ENCODE peak calls at places on chromosomes 11 and 22, in six cellular contexts. One of them, this sample, is unnamed.

GRCh38 chr11:76208829-76209670 is 2.7 kb upstream of the WNT11 start:
- DNase-seq in CD8-positive, alpha-beta T cell: peak
- DNase-seq in hepatocyte: peak
- DNase-seq in neural progenitor cell: peak
- DNase-seq in cardiac fibroblast: peak
- DNase-seq in body of pancreas: peak
- DNase-seq in this sample: peak

GRCh38 chr11:86710936-86711335 is 38.5 kb upstream of the ME3 start:
- DNase-seq in CD8-positive, alpha-beta T cell: no peak
- DNase-seq in hepatocyte: no peak
- DNase-seq in neural progenitor cell: no peak
- DNase-seq in cardiac fibroblast: no peak
- DNase-seq in body of pancreas: no peak
- DNase-seq in this sample: no peak

GRCh38 chr22:24380220-24381218 is 46.9 kb upstream of the ADORA2A start:
- DNase-seq in CD8-positive, alpha-beta T cell: no peak
- DNase-seq in hepatocyte: no peak
- DNase-seq in neural progenitor cell: no peak
- DNase-seq in cardiac fibroblast: no peak
- DNase-seq in body of pancreas: no peak
- DNase-seq in this sample: no peak

GRCh38 chr11:68870470-68870869 is 28.8 kb upstream of the CPT1A start:
- DNase-seq in CD8-positive, alpha-beta T cell: no peak
- DNase-seq in hepatocyte: no peak
- DNase-seq in neural progenitor cell: no peak
- DNase-seq in cardiac fibroblast: peak
- DNase-seq in body of pancreas: no peak
- DNase-seq in this sample: peak

GRCh38 chr11:119434531-119435330 is 11.8 kb upstream of the THY1 start:
- DNase-seq in CD8-positive, alpha-beta T cell: no peak
- DNase-seq in hepatocyte: no peak
- DNase-seq in neural progenitor cell: no peak
- DNase-seq in cardiac fibroblast: no peak
- DNase-seq in body of pancreas: no peak
- DNase-seq in this sample: no peak

GRCh38 chr11:119337581-119338317 is 2.9 kb downstream of the C1QTNF5 start:
- DNase-seq in CD8-positive, alpha-beta T cell: no peak
- DNase-seq in hepatocyte: peak
- DNase-seq in neural progenitor cell: peak
- DNase-seq in cardiac fibroblast: peak
- DNase-seq in body of pancreas: no peak
- DNase-seq in this sample: peak

GRCh38 chr22:38135133-38135706 is 24.7 kb upstream of the BAIAP2L2 start:
- DNase-seq in CD8-positive, alpha-beta T cell: no peak
- DNase-seq in hepatocyte: no peak
- DNase-seq in neural progenitor cell: no peak
- DNase-seq in cardiac fibroblast: peak
- DNase-seq in body of pancreas: no peak
- DNase-seq in this sample: peak

GRCh38 chr11:112745958-112746357 is 215.3 kb upstream of the NCAM1 start:
- DNase-seq in CD8-positive, alpha-beta T cell: no peak
- DNase-seq in hepatocyte: no peak
- DNase-seq in neural progenitor cell: no peak
- DNase-seq in cardiac fibroblast: no peak
- DNase-seq in body of pancreas: no peak
- DNase-seq in this sample: no peak

GRCh38 chr22:30282616-30283046 is 6.7 kb downstream of the CASTOR1 start:
- DNase-seq in CD8-positive, alpha-beta T cell: no peak
- DNase-seq in hepatocyte: no peak
- DNase-seq in neural progenitor cell: no peak
- DNase-seq in cardiac fibroblast: no peak
- DNase-seq in body of pancreas: no peak
- DNase-seq in this sample: no peak

GRCh38 chr11:115707180-115707905 is 203.1 kb upstream of the CADM1 start:
- DNase-seq in CD8-positive, alpha-beta T cell: no peak
- DNase-seq in hepatocyte: no peak
- DNase-seq in neural progenitor cell: no peak
- DNase-seq in cardiac fibroblast: no peak
- DNase-seq in body of pancreas: no peak
- DNase-seq in this sample: no peak

GRCh38 chr22:50696799-50697561 is 24.4 kb downstream of the SHANK3 start:
- DNase-seq in CD8-positive, alpha-beta T cell: no peak
- DNase-seq in hepatocyte: peak
- DNase-seq in neural progenitor cell: peak
- DNase-seq in cardiac fibroblast: peak
- DNase-seq in body of pancreas: no peak
- DNase-seq in this sample: peak

GRCh38 chr11:114149689-114150407 is 90.3 kb downstream of the ZBTB16 start:
- DNase-seq in CD8-positive, alpha-beta T cell: no peak
- DNase-seq in hepatocyte: no peak
- DNase-seq in neural progenitor cell: no peak
- DNase-seq in cardiac fibroblast: peak
- DNase-seq in body of pancreas: no peak
- DNase-seq in this sample: peak

GRCh38 chr22:27327497-27327896 is 474.1 kb downstream of the MN1 start:
- DNase-seq in CD8-positive, alpha-beta T cell: no peak
- DNase-seq in hepatocyte: no peak
- DNase-seq in neural progenitor cell: no peak
- DNase-seq in cardiac fibroblast: no peak
- DNase-seq in body of pancreas: no peak
- DNase-seq in this sample: no peak

GRCh38 chr11:120304526-120304925 is 20.6 kb upstream of the TLCD5 start:
- DNase-seq in CD8-positive, alpha-beta T cell: no peak
- DNase-seq in hepatocyte: peak
- DNase-seq in neural progenitor cell: no peak
- DNase-seq in cardiac fibroblast: peak
- DNase-seq in body of pancreas: no peak
- DNase-seq in this sample: peak

GRCh38 chr11:64631675-64632074 is 40.7 kb downstream of the SLC22A12 start:
- DNase-seq in CD8-positive, alpha-beta T cell: no peak
- DNase-seq in hepatocyte: no peak
- DNase-seq in neural progenitor cell: no peak
- DNase-seq in cardiac fibroblast: no peak
- DNase-seq in body of pancreas: no peak
- DNase-seq in this sample: no peak

GRCh38 chr22:30026751-30027150 is 53.5 kb upstream of the HORMAD2 start:
- DNase-seq in CD8-positive, alpha-beta T cell: no peak
- DNase-seq in hepatocyte: no peak
- DNase-seq in neural progenitor cell: no peak
- DNase-seq in cardiac fibroblast: no peak
- DNase-seq in body of pancreas: no peak
- DNase-seq in this sample: no peak

GRCh38 chr11:29173660-29174062 is 843.2 kb downstream of the KCNA4 start:
- DNase-seq in CD8-positive, alpha-beta T cell: no peak
- DNase-seq in hepatocyte: no peak
- DNase-seq in neural progenitor cell: no peak
- DNase-seq in cardiac fibroblast: peak
- DNase-seq in body of pancreas: no peak
- DNase-seq in this sample: peak

GRCh38 chr22:29679316-29679715 is 40.5 kb upstream of the CABP7 start:
- DNase-seq in CD8-positive, alpha-beta T cell: no peak
- DNase-seq in hepatocyte: no peak
- DNase-seq in neural progenitor cell: no peak
- DNase-seq in cardiac fibroblast: no peak
- DNase-seq in body of pancreas: no peak
- DNase-seq in this sample: peak

GRCh38 chr22:46060292-46061123 is 83.5 kb upstream of the WNT7B start:
- DNase-seq in CD8-positive, alpha-beta T cell: no peak
- DNase-seq in hepatocyte: no peak
- DNase-seq in neural progenitor cell: no peak
- DNase-seq in cardiac fibroblast: no peak
- DNase-seq in body of pancreas: no peak
- DNase-seq in this sample: no peak

GRCh38 chr22:17130199-17130598 is 9.0 kb upstream of the TMEM121B start:
- DNase-seq in CD8-positive, alpha-beta T cell: no peak
- DNase-seq in hepatocyte: no peak
- DNase-seq in neural progenitor cell: no peak
- DNase-seq in cardiac fibroblast: no peak
- DNase-seq in body of pancreas: no peak
- DNase-seq in this sample: no peak

GRCh38 chr11:103964390-103964789 is 72.0 kb upstream of the DDI1 start:
- DNase-seq in CD8-positive, alpha-beta T cell: no peak
- DNase-seq in hepatocyte: no peak
- DNase-seq in neural progenitor cell: no peak
- DNase-seq in cardiac fibroblast: no peak
- DNase-seq in body of pancreas: no peak
- DNase-seq in this sample: no peak

GRCh38 chr11:109508185-109508584 is 86.2 kb downstream of the C11orf87 start:
- DNase-seq in CD8-positive, alpha-beta T cell: no peak
- DNase-seq in hepatocyte: no peak
- DNase-seq in neural progenitor cell: no peak
- DNase-seq in cardiac fibroblast: no peak
- DNase-seq in body of pancreas: no peak
- DNase-seq in this sample: no peak

GRCh38 chr11:110075087-110075821 is 17.9 kb upstream of the ZC3H12C start:
- DNase-seq in CD8-positive, alpha-beta T cell: no peak
- DNase-seq in hepatocyte: no peak
- DNase-seq in neural progenitor cell: no peak
- DNase-seq in cardiac fibroblast: no peak
- DNase-seq in body of pancreas: peak
- DNase-seq in this sample: no peak

GRCh38 chr11:131370090-131370751 is at the start of gene NTM:
- DNase-seq in CD8-positive, alpha-beta T cell: no peak
- DNase-seq in hepatocyte: peak
- DNase-seq in neural progenitor cell: peak
- DNase-seq in cardiac fibroblast: peak
- DNase-seq in body of pancreas: peak
- DNase-seq in this sample: peak

GRCh38 chr22:43911351-43911750 is 12.3 kb upstream of the PNPLA3 start:
- DNase-seq in CD8-positive, alpha-beta T cell: no peak
- DNase-seq in hepatocyte: no peak
- DNase-seq in neural progenitor cell: no peak
- DNase-seq in cardiac fibroblast: no peak
- DNase-seq in body of pancreas: no peak
- DNase-seq in this sample: no peak

GRCh38 chr22:43905681-43906080 is 13.9 kb upstream of the PNPLA5 start:
- DNase-seq in CD8-positive, alpha-beta T cell: no peak
- DNase-seq in hepatocyte: no peak
- DNase-seq in neural progenitor cell: no peak
- DNase-seq in cardiac fibroblast: no peak
- DNase-seq in body of pancreas: no peak
- DNase-seq in this sample: no peak

GRCh38 chr22:43909708-43910107 is 13.9 kb upstream of the PNPLA3 start:
- DNase-seq in CD8-positive, alpha-beta T cell: no peak
- DNase-seq in hepatocyte: no peak
- DNase-seq in neural progenitor cell: no peak
- DNase-seq in cardiac fibroblast: no peak
- DNase-seq in body of pancreas: no peak
- DNase-seq in this sample: no peak

GRCh38 chr22:43910178-43910695 is 13.4 kb upstream of the PNPLA3 start:
- DNase-seq in CD8-positive, alpha-beta T cell: no peak
- DNase-seq in hepatocyte: no peak
- DNase-seq in neural progenitor cell: no peak
- DNase-seq in cardiac fibroblast: no peak
- DNase-seq in body of pancreas: no peak
- DNase-seq in this sample: no peak
- TF ChIP-seq CTCF in CD8-positive, alpha-beta T cell: no peak
- TF ChIP-seq CTCF in hepatocyte: no peak
- TF ChIP-seq CTCF in neural progenitor cell: no peak
- TF ChIP-seq CTCF in cardiac fibroblast: no peak
- TF ChIP-seq CTCF in body of pancreas: no peak
- TF ChIP-seq CTCF in this sample: no peak

DNA sequence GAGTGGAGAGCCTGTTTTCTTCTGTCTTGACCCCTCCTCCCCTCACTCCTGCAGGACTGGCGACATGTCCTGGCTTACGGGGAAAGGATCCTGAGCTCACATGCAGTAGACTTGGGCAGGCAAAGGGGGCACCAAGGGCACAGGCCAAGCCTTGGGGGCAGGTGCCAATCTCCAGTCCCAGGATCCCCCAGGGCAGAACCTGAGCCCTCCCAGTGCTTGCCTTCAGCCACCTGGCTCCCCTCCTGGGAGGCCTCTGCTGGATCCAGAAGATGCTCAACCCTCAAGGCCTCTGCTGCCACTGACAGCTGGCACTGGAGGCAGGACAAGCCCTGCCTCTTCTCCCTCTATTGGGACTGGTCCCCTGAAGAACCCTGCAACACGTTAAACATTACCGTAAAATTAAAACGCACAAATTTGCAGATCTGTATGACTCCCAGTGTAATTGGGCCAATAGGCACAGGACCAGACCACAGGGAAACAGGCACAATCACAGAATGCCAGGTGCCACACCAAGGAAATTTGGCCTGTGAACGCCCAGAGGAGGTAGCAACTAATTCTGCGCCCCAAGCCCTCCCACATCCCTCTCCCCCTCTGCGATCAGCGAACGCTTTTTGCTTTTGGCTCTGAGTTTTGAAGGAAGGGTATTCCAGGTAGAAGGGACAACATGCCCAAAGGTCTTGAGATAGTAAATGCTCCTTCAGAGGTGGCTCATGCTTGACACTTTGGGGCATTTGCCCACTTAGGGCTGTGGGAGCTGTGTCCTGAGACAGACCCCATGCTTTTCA is 967 bp upstream of the LZTR1 start:
- DNase-seq in CD8-positive, alpha-beta T cell: no peak
- DNase-seq in hepatocyte: no peak
- DNase-seq in neural progenitor cell: no peak
- DNase-seq in cardiac fibroblast: no peak
- DNase-seq in body of pancreas: no peak
- DNase-seq in this sample: no peak
- H3K4me3 ChIP-seq in CD8-positive, alpha-beta T cell: peak
- H3K4me3 ChIP-seq in hepatocyte: peak
- H3K4me3 ChIP-seq in neural progenitor cell: peak
- H3K4me3 ChIP-seq in cardiac fibroblast: peak
- H3K4me3 ChIP-seq in body of pancreas: peak
- H3K4me3 ChIP-seq in this sample: peak

GRCh38 chr11:126186708-126187481 is 24.6 kb downstream of the RPUSD4 start:
- DNase-seq in CD8-positive, alpha-beta T cell: no peak
- DNase-seq in hepatocyte: no peak
- DNase-seq in neural progenitor cell: peak
- DNase-seq in cardiac fibroblast: peak
- DNase-seq in body of pancreas: no peak
- DNase-seq in this sample: no peak
- TF ChIP-seq CTCF in CD8-positive, alpha-beta T cell: no peak
- TF ChIP-seq CTCF in hepatocyte: peak
- TF ChIP-seq CTCF in neural progenitor cell: peak
- TF ChIP-seq CTCF in cardiac fibroblast: no peak
- TF ChIP-seq CTCF in body of pancreas: no peak
- TF ChIP-seq CTCF in this sample: peak

DNA sequence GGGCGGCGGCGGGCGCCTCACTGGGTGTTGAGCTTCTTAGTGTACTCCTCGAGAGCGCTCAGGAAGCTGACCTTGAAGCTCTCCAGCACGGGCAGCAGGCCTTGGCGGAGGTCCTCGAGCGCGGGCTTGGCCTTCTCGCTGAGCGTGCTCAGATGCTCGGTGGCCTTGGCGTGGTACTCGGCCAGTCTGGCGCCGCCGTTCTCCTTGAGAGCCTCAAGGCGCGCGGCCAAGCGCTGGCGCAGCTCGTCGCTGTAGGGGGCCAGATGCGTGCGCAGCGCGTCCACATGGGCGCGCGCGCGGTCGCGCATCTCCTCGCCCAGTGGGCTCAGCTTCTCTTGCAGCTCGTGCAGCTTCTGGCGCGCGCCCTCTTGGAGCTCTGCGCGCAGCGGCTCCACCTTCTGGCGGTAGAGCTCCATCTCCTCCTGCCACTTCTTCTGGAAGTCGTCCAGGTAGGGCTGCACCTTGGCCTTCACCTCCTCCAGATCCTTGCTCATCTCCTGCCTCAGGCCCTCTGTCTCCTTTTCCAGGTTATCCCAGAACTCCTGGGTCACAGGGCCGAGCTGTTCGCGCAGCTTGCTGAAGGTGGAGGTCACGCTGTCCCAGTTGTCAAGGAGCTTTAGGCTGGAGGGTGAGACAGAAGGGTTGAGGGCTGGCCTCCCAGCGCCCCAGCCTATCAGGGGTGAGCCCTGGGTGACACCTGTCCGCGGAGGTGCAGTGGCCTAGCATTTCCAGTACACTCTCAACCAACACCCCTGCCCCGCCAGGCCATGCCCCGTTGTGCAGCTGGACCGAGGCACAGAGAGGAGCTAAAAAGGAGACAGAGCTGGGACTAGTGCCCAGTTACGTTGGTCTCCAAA is 1.4 kb downstream of the APOA1 start:
- DNase-seq in CD8-positive, alpha-beta T cell: peak
- DNase-seq in hepatocyte: peak
- DNase-seq in neural progenitor cell: peak
- DNase-seq in cardiac fibroblast: peak
- DNase-seq in body of pancreas: peak
- DNase-seq in this sample: peak
- H3K4me3 ChIP-seq in CD8-positive, alpha-beta T cell: peak
- H3K4me3 ChIP-seq in hepatocyte: no peak
- H3K4me3 ChIP-seq in neural progenitor cell: peak
- H3K4me3 ChIP-seq in cardiac fibroblast: peak
- H3K4me3 ChIP-seq in body of pancreas: no peak
- H3K4me3 ChIP-seq in this sample: peak